ENCODE peak calls at places on chromosomes 16 and 17, in six cellular contexts. I is epithelial cell of esophagus, H is OCI-LY7, U is glutamatergic neuron, R is Right ventricle myocardium superior, C is KG1. J is an unnamed sample.

GRCh38 chr16:49356728-49357488 is 16.7 kb upstream of the C16orf78 start:
- DNase-seq in U (peak), H (no peak), I (no peak), R (no peak), C (no peak), J (no peak)

GRCh38 chr17:77558846-77559626 is 399.5 kb upstream of the TNRC6C start:
- DNase-seq in U (no peak), R (no peak), C (no peak), I (no peak), H (no peak), J (no peak)

GRCh38 chr17:57911834-57912673 is 43.2 kb downstream of the CUEDC1 start:
- DNase-seq in I (peak), R (peak), U (no peak), H (no peak), C (no peak), J (peak)

GRCh38 chr16:10067406-10067805 is 114.8 kb downstream of the GRIN2A start:
- DNase-seq in H (no peak), I (no peak), R (no peak), U (peak), C (no peak), J (no peak)

GRCh38 chr16:11016993-11017392 is 72.6 kb downstream of the CLEC16A start:
- DNase-seq in U (no peak), C (no peak), I (peak), R (peak), H (no peak), J (peak)

GRCh38 chr16:86245895-86246294 is 264.4 kb upstream of the FOXF1 start:
- DNase-seq in U (no peak), R (no peak), C (no peak), H (no peak), I (no peak), J (no peak)

GRCh38 chr17:49439673-49440571 is 25.2 kb upstream of the PHB1 start:
- DNase-seq in C (no peak), I (no peak), U (no peak), R (no peak), H (no peak), J (no peak)

GRCh38 chr17:28854457-28855382 is at the start of gene ERAL1:
- DNase-seq in C (peak), R (peak), H (peak), U (peak), I (peak), J (peak)

GRCh38 chr17:78935419-78936323 is 10.5 kb upstream of the TIMP2 start:
- DNase-seq in R (peak), C (no peak), I (peak), U (no peak), H (no peak), J (peak)

GRCh38 chr16:73054131-73054496 is 6.2 kb upstream of the ZFHX3 start:
- DNase-seq in H (no peak), U (no peak), I (no peak), R (no peak), C (no peak), J (no peak)

GRCh38 chr16:28186752-28187151 is 25.0 kb downstream of the XPO6 start:
- DNase-seq in R (no peak), U (no peak), I (no peak), H (no peak), C (no peak), J (peak)

GRCh38 chr16:83354015-83354414 is 453.8 kb upstream of the HSBP1 start:
- DNase-seq in C (no peak), I (no peak), U (no peak), R (no peak), H (no peak), J (no peak)

GRCh38 chr16:565420-566330 is 1.1 kb upstream of the NHLRC4 start:
- DNase-seq in U (no peak), H (no peak), R (no peak), I (no peak), C (no peak), J (no peak)

GRCh38 chr17:50668025-50668837 is 33.5 kb downstream of the ABCC3 start:
- DNase-seq in R (no peak), U (no peak), I (peak), H (no peak), C (no peak), J (peak)

GRCh38 chr16:51577621-51578303 is 426.7 kb upstream of the SALL1 start:
- DNase-seq in H (no peak), U (no peak), C (no peak), I (peak), R (no peak), J (peak)

GRCh38 chr17:1820518-1821252 is 9.0 kb downstream of the SMYD4 start:
- DNase-seq in I (no peak), C (no peak), H (peak), R (no peak), U (no peak), J (no peak)

GRCh38 chr16:69204106-69204655 is 17.2 kb downstream of the SNTB2 start:
- DNase-seq in H (no peak), U (no peak), I (no peak), R (no peak), C (no peak), J (no peak)

GRCh38 chr16:67928561-67929364 is 2.9 kb downstream of the CTRL start:
- DNase-seq in U (peak), I (peak), H (peak), C (no peak), R (peak), J (peak)

GRCh38 chr17:62319846-62320245 is 60.5 kb upstream of the EFCAB3 start:
- DNase-seq in R (no peak), C (no peak), U (no peak), H (no peak), I (no peak), J (no peak)

GRCh38 chr17:71548540-71549190 is 572.2 kb upstream of the SOX9 start:
- DNase-seq in I (peak), R (no peak), H (no peak), C (no peak), U (no peak), J (no peak)

GRCh38 chr16:89266521-89267134 is 49.1 kb downstream of the ZNF778 start:
- DNase-seq in R (peak), H (no peak), U (no peak), I (no peak), C (no peak), J (no peak)

GRCh38 chr16:82043680-82044584 is 8.9 kb downstream of the HSD17B2 start:
- DNase-seq in R (no peak), H (no peak), I (peak), U (no peak), C (no peak), J (no peak)

GRCh38 chr16:62035115-62036092 is 834 bp downstream of the CDH8 start:
- DNase-seq in I (no peak), U (peak), C (no peak), R (peak), H (no peak), J (no peak)

GRCh38 chr17:48499248-48499647 is 31.6 kb downstream of the HOXB1 start:
- DNase-seq in U (no peak), H (no peak), R (no peak), I (peak), C (no peak), J (no peak)

GRCh38 chr17:75643033-75644017 is 10.1 kb downstream of the SMIM5 start:
- DNase-seq in H (no peak), C (no peak), U (peak), I (peak), R (peak), J (no peak)

GRCh38 chr17:4950075-4950756 is 703 bp upstream of the ENO3 start:
- DNase-seq in C (no peak), R (peak), H (peak), U (peak), I (no peak), J (no peak)

GRCh38 chr17:77188084-77189066 is 47.6 kb downstream of the SEC14L1 start:
- DNase-seq in U (no peak), H (peak), I (no peak), R (no peak), C (no peak), J (no peak)

GRCh38 chr17:40347319-40348135 is 17.0 kb downstream of the GJD3 start:
- DNase-seq in R (no peak), U (no peak), I (no peak), C (no peak), H (peak), J (no peak)

GRCh38 chr16:67546761-67547422 is 15.4 kb upstream of the CTCF start:
- DNase-seq in R (peak), C (peak), I (peak), U (peak), H (peak), J (peak)

GRCh38 chr17:14156689-14157088 is 80.0 kb downstream of the CDRT15 start:
- DNase-seq in R (no peak), I (no peak), U (no peak), H (no peak), C (no peak), J (no peak)